ENCODE peak calls at places on chromosomes 13 and 19, in four cellular contexts. F, A, U and S are unnamed samples.

GRCh38 chr13:92657565-92657964 is 569.0 kb upstream of the GPC6 start:
- DNase-seq in F (no peak), A (no peak), U (no peak), S (no peak)

GRCh38 chr19:1961545-1961878 is 20.5 kb downstream of the CSNK1G2 start:
- DNase-seq in F (no peak), A (no peak), U (no peak), S (no peak)

GRCh38 chr13:98916403-98916802 is 61.5 kb downstream of the DOCK9 start:
- DNase-seq in F (no peak), A (no peak), U (no peak), S (no peak)

GRCh38 chr19:18762125-18763023 is 28.7 kb downstream of the COMP start:
- DNase-seq in F (peak; percentile 99), A (peak; percentile 60), U (peak; percentile 74), S (no peak)

GRCh38 chr19:2191456-2191931 is 27.8 kb downstream of the DOT1L start:
- DNase-seq in F (no peak), A (no peak), U (no peak), S (no peak)

GRCh38 chr19:3700242-3701032 is at the start of gene PIP5K1C:
- DNase-seq in F (peak; percentile 94), A (peak; percentile 91), U (peak; percentile 94), S (peak; percentile 41)

GRCh38 chr13:21309542-21310172 is 133.2 kb downstream of the MRPL57 start:
- DNase-seq in F (no peak), A (no peak), U (no peak), S (no peak)

GRCh38 chr13:110560606-110561334 is 752 bp downstream of the RAB20 start:
- DNase-seq in F (peak; percentile 70), A (no peak), U (no peak), S (no peak)

GRCh38 chr19:34391813-34392212 is 12.4 kb upstream of the PDCD2L start:
- DNase-seq in F (no peak), A (no peak), U (no peak), S (no peak)

GRCh38 chr13:107534548-107534947 is 680.8 kb downstream of the LIG4 start:
- DNase-seq in F (no peak), A (no peak), U (no peak), S (no peak)

GRCh38 chr13:110506859-110507566 is 54.5 kb downstream of the RAB20 start:
- DNase-seq in F (peak; percentile 89), A (peak; percentile 30), U (peak; percentile 79), S (no peak)

GRCh38 chr19:4064551-4065260 is 2.0 kb downstream of the ZBTB7A start:
- DNase-seq in F (peak; percentile 80), A (no peak), U (peak; percentile 80), S (no peak)

GRCh38 chr13:32877491-32877890 is 138.7 kb upstream of the KL start:
- DNase-seq in F (no peak), A (no peak), U (no peak), S (no peak)

GRCh38 chr19:27822336-27822735 is 1390.6 kb downstream of the UQCRFS1 start:
- DNase-seq in F (no peak), A (no peak), U (no peak), S (no peak)

GRCh38 chr13:73450583-73450982 is 391.8 kb downstream of the KLF5 start:
- DNase-seq in F (no peak), A (peak; percentile 30), U (no peak), S (no peak)

GRCh38 chr19:15268192-15268927 is 36.1 kb upstream of the EPHX3 start:
- DNase-seq in F (no peak), A (no peak), U (no peak), S (no peak)

GRCh38 chr19:38395381-38396127 is 7.1 kb downstream of the SPRED3 start:
- DNase-seq in F (no peak), A (no peak), U (no peak), S (no peak)

GRCh38 chr19:50427997-50428425 is 4.7 kb upstream of the MYBPC2 start:
- DNase-seq in F (peak; percentile 79), A (peak; percentile 68), U (peak; percentile 83), S (no peak)

GRCh38 chr13:44573790-44574465 is 2.2 kb downstream of the TSC22D1 start:
- DNase-seq in F (peak; percentile 45), A (no peak), U (no peak), S (no peak)

GRCh38 chr13:99417821-99418662 is 83.2 kb upstream of the TM9SF2 start:
- DNase-seq in F (no peak), A (no peak), U (no peak), S (no peak)

GRCh38 chr13:23449386-23450162 is 16.1 kb upstream of the SACS start:
- DNase-seq in F (no peak), A (no peak), U (no peak), S (no peak)

GRCh38 chr13:31468114-31468902 is 268.5 kb downstream of the B3GLCT start:
- DNase-seq in F (no peak), A (no peak), U (no peak), S (no peak)

GRCh38 chr13:99905814-99906213 is 65.8 kb downstream of the ZIC5 start:
- DNase-seq in F (no peak), A (no peak), U (no peak), S (no peak)

GRCh38 chr19:51448011-51448744 is 10.1 kb downstream of the SIGLEC8 start:
- DNase-seq in F (no peak), A (no peak), U (no peak), S (no peak)

GRCh38 chr13:98476106-98476505 is 100.8 kb downstream of the STK24 start:
- DNase-seq in F (no peak), A (no peak), U (no peak), S (no peak)

GRCh38 chr13:111595791-111596190 is 275.3 kb downstream of the TEX29 start:
- DNase-seq in F (no peak), A (no peak), U (no peak), S (no peak)

GRCh38 chr13:102648046-102648445 is 46.8 kb downstream of the METTL21C start:
- DNase-seq in F (no peak), A (no peak), U (no peak), S (no peak)

GRCh38 chr19:16266586-16266942 is 58.1 kb upstream of the KLF2 start:
- DNase-seq in F (no peak), A (no peak), U (no peak), S (no peak)

GRCh38 chr19:2064395-2064787 is 13.3 kb upstream of the MKNK2 start:
- DNase-seq in F (no peak), A (no peak), U (no peak), S (no peak)

GRCh38 chr13:45728759-45729158 is 26.6 kb downstream of the CBY2 start:
- DNase-seq in F (no peak), A (no peak), U (no peak), S (no peak)

GRCh38 chr19:3375221-3376088 is 9.1 kb downstream of the NFIC start:
- DNase-seq in F (peak; percentile 95), A (peak; percentile 86), U (peak; percentile 88), S (peak; percentile 81)

GRCh38 chr13:32086791-32087441 is 55.3 kb downstream of the FRY start:
- DNase-seq in F (no peak), A (no peak), U (no peak), S (no peak)

GRCh38 chr13:30026093-30026492 is 175.7 kb upstream of the UBL3 start:
- DNase-seq in F (no peak), A (peak; percentile 14), U (no peak), S (no peak)

GRCh38 chr19:2154587-2155075 is 3.3 kb upstream of the AP3D1 start:
- DNase-seq in F (no peak), A (no peak), U (no peak), S (no peak)

GRCh38 chr19:13965926-13966683 is 13.8 kb downstream of the DCAF15 start:
- DNase-seq in F (no peak), A (no peak), U (no peak), S (no peak)

GRCh38 chr19:17525141-17525540 is 13.7 kb downstream of the PGLS start:
- DNase-seq in F (no peak), A (no peak), U (no peak), S (no peak)

DNA sequence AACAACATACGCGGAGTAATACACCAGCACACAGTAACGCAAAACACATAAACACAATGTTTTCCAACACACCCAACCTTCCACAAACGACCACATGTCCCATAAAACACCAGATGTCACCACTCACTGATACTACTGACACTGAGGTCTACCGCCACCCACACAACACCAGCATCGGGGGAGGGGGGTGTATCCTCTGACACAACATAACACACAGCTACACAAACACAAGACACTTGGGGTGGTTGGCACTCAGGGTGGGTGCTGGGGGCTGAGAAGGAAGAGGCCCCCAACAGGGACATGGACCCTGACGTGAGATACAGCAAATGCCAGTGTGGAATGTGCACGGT is 1.5 kb upstream of the KCNN4 start:
- DNase-seq in F (no peak), A (no peak), U (no peak), S (no peak)
- H3K4me1 ChIP-seq in F (no peaks in the 10 kb centered on the region), A (peaks cover 31% of the 10 kb centered on the region), U (no peaks in the 10 kb centered on the region), S (peaks cover 15% of the 10 kb centered on the region)

DNA sequence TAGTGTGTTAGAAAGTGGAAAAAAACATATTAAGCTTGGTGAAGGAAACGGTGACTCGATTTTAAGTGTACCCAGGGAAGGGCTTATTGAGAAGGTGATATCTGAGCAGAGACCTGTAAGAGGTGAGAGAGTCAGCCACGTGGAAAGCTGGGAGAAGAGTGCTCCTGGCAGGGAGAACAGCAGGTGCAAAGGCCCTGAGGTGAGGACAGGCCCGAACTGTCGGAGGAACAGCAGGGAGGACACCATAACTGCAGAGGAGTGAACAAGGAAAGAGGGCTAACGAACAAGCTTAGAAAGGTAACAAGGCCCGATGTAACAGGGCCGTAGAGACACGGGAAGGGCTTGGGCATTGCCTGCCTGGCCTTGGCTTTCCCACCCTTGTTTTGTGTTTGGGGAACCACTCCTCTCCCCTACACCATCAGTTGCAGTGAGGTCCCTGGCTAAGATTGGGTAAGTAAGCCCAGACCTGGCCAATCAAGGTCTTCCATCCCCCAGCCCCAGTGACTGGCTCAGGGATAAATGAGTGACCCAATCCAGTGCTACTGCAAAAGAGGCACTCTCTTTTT is 7.3 kb downstream of the ATP4A start:
- DNase-seq in F (no peak), A (no peak), U (no peak), S (no peak)
- H3K4me1 ChIP-seq in F (peaks cover 6% of the 10 kb centered on the region), A (no peaks in the 10 kb centered on the region), U (no peaks in the 10 kb centered on the region), S (no peaks in the 10 kb centered on the region)

GRCh38 chr13:97256343-97256783 is 34.2 kb downstream of the MBNL2 start:
- DNase-seq in F (no peak), A (no peak), U (no peak), S (no peak)
- H3K4me1 ChIP-seq in F (peaks cover 62% of the 10 kb centered on the region), A (peaks cover 81% of the 10 kb centered on the region), U (peaks cover 38% of the 10 kb centered on the region), S (peaks cover 75% of the 10 kb centered on the region)

GRCh38 chr19:10290439-10290875 is 705 bp downstream of the ICAM5 start:
- DNase-seq in F (no peak), A (no peak), U (peak; percentile 35), S (no peak)
- H3K4me1 ChIP-seq in F (peaks cover 26% of the 10 kb centered on the region), A (peaks cover 42% of the 10 kb centered on the region), U (peaks cover 19% of the 10 kb centered on the region), S (peaks cover 62% of the 10 kb centered on the region)